ENCODE peak calls at places on chromosomes 1 and 21, in eight cellular contexts. B is GM10248; W is type B pancreatic cell; E is retinal pigment epithelial cell; C is CD4-positive, alpha-beta T cell; D is H1; L is lung; Y is tibial artery. J is an unnamed sample.

GRCh38 chr1:93503163-93503562 is 55.2 kb downstream of the FNBP1L start:
- DNase-seq in B (no peak), W (no peak), E (no peak), C (no peak), D (no peak), L (no peak), Y (no peak), J (no peak)

GRCh38 chr1:248924696-248925532 is 18.9 kb downstream of the PGBD2 start:
- DNase-seq in B (peak), W (no peak), E (peak), C (peak), D (no peak), L (no peak), Y (no peak), J (no peak)

GRCh38 chr1:13807213-13807612 is 107.2 kb downstream of the PRDM2 start:
- DNase-seq in B (peak), W (no peak), E (no peak), C (no peak), D (no peak), L (no peak), Y (peak), J (no peak)

GRCh38 chr1:9520411-9520810 is 18.9 kb upstream of the SLC25A33 start:
- DNase-seq in B (no peak), W (no peak), E (no peak), C (no peak), D (no peak), L (no peak), Y (no peak), J (no peak)

GRCh38 chr1:108627951-108628350 is 32.9 kb downstream of the HENMT1 start:
- DNase-seq in B (no peak), W (no peak), E (no peak), C (no peak), D (no peak), L (no peak), Y (no peak), J (no peak)

GRCh38 chr1:208569181-208569580 is 325.0 kb upstream of the PLXNA2 start:
- DNase-seq in B (no peak), W (no peak), E (no peak), C (no peak), D (no peak), L (no peak), Y (no peak), J (no peak)

GRCh38 chr1:168960595-168960994 is 145.9 kb upstream of the ATP1B1 start:
- DNase-seq in B (no peak), W (no peak), E (no peak), C (no peak), D (no peak), L (no peak), Y (no peak), J (no peak)

GRCh38 chr1:98264727-98265126 is 343.9 kb upstream of the DPYD start:
- DNase-seq in B (no peak), W (no peak), E (no peak), C (no peak), D (no peak), L (no peak), Y (no peak), J (no peak)

GRCh38 chr1:31872658-31873636 is 57.1 kb upstream of the SPOCD1 start:
- DNase-seq in B (no peak), W (no peak), E (no peak), C (no peak), D (no peak), L (no peak), Y (no peak), J (no peak)

GRCh38 chr21:27776925-27777553 is 810.2 kb upstream of the ADAMTS5 start:
- DNase-seq in B (no peak), W (no peak), E (no peak), C (no peak), D (no peak), L (no peak), Y (no peak), J (no peak)

GRCh38 chr1:200706109-200706720 is 32.5 kb upstream of the CAMSAP2 start:
- DNase-seq in B (no peak), W (no peak), E (no peak), C (no peak), D (no peak), L (no peak), Y (no peak), J (peak)

GRCh38 chr1:184152502-184152901 is 101.0 kb downstream of the TSEN15 start:
- DNase-seq in B (no peak), W (no peak), E (no peak), C (no peak), D (no peak), L (no peak), Y (no peak), J (no peak)

GRCh38 chr1:226217273-226217672 is 6.2 kb upstream of the MIXL1 start:
- DNase-seq in B (no peak), W (no peak), E (no peak), C (no peak), D (no peak), L (no peak), Y (no peak), J (no peak)

GRCh38 chr1:164649146-164649545 is 90.2 kb downstream of the PBX1 start:
- DNase-seq in B (no peak), W (no peak), E (no peak), C (no peak), D (no peak), L (no peak), Y (no peak), J (no peak)

GRCh38 chr1:101346419-101346818 is 109.6 kb downstream of the S1PR1 start:
- DNase-seq in B (no peak), W (no peak), E (no peak), C (no peak), D (no peak), L (no peak), Y (no peak), J (no peak)

GRCh38 chr1:96370752-96371151 is 350.8 kb upstream of the PTBP2 start:
- DNase-seq in B (no peak), W (no peak), E (peak), C (no peak), D (no peak), L (no peak), Y (no peak), J (no peak)

GRCh38 chr1:83511327-83511726 is 487.6 kb downstream of the TTLL7 start:
- DNase-seq in B (no peak), W (no peak), E (peak), C (no peak), D (no peak), L (no peak), Y (no peak), J (no peak)
- TF ChIP-seq CTCF in B (no peak), W (no peak), E (no peak), C (no peak), D (no peak), L (no peak), Y (no peak), J (no peak)

DNA sequence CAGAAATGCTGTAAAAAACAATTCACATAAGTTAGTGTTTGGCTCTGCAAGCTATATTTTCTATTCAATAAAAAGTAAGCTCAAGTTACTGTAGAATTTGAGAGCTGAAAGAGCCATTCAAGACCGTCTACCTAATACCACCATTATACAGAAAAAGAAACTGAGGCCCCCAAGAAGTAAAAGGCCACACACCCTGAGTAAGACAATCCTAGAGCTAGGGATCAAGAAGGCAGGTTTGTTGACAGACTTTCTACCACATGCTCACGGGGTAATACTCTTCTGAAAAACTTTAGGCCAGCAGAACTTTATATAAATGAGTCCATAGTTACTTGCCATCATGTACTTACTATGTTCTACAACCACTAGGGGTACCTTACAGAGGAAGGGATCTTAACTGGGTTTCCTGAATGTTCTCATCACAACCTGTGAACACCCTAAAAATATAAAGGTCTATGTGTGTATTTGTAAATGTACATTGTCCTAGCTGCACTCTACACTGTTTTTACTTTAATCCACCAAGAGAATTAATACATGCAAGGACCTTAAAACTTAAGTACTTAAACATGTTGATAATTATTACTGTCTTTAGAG is 2.7 kb downstream of the PSMG1 start:
- DNase-seq in B (no peak), W (no peak), E (no peak), C (no peak), D (no peak), L (no peak), Y (no peak), J (no peak)
- TF ChIP-seq CTCF in B (peak), W (peak), E (peak), C (peak), D (peak), L (no peak), Y (no peak), J (no peak)

GRCh38 chr1:154880651-154881050 is 10.6 kb upstream of the KCNN3 start:
- DNase-seq in B (no peak), W (no peak), E (no peak), C (no peak), D (no peak), L (no peak), Y (no peak), J (no peak)

GRCh38 chr1:154877370-154877974 is 7.4 kb upstream of the KCNN3 start:
- DNase-seq in B (no peak), W (no peak), E (no peak), C (no peak), D (no peak), L (no peak), Y (peak), J (no peak)

GRCh38 chr1:154881820-154882535 is 11.9 kb upstream of the KCNN3 start:
- DNase-seq in B (no peak), W (no peak), E (no peak), C (no peak), D (no peak), L (no peak), Y (no peak), J (no peak)

GRCh38 chr1:154876842-154877369 is 6.8 kb upstream of the KCNN3 start:
- DNase-seq in B (no peak), W (no peak), E (no peak), C (no peak), D (no peak), L (no peak), Y (peak), J (no peak)

GRCh38 chr1:154878371-154879355 is 8.6 kb upstream of the KCNN3 start:
- DNase-seq in B (peak), W (peak), E (no peak), C (peak), D (peak), L (peak), Y (peak), J (peak)
- TF ChIP-seq CTCF in B (peak), W (peak), E (peak), C (peak), D (peak), L (peak), Y (peak), J (peak)

DNA sequence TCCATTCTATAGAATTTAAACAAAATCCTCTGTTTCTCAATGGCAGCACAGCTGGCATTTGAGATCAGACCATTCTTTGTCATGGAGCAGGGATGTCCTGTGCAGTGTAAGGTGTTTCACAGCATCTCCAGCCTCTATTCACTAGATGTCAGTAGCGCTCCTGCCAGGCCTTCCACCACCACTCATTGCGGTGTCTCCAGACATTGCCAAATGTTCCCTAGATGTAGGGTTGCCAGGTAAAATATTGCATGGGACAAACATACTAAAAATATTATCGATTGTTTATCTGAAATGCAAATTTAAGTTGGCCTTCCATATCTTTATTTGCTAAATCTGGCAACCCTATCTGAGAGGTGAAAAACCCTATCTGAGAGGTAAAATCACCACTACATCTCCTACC is 11.7 kb downstream of the ITLN2 start:
- DNase-seq in B (no peak), W (no peak), E (no peak), C (no peak), D (no peak), L (no peak), Y (no peak), J (no peak)
- TF ChIP-seq CTCF in B (no peak), W (peak), E (peak), C (no peak), D (peak), L (no peak), Y (no peak), J (no peak)

DNA sequence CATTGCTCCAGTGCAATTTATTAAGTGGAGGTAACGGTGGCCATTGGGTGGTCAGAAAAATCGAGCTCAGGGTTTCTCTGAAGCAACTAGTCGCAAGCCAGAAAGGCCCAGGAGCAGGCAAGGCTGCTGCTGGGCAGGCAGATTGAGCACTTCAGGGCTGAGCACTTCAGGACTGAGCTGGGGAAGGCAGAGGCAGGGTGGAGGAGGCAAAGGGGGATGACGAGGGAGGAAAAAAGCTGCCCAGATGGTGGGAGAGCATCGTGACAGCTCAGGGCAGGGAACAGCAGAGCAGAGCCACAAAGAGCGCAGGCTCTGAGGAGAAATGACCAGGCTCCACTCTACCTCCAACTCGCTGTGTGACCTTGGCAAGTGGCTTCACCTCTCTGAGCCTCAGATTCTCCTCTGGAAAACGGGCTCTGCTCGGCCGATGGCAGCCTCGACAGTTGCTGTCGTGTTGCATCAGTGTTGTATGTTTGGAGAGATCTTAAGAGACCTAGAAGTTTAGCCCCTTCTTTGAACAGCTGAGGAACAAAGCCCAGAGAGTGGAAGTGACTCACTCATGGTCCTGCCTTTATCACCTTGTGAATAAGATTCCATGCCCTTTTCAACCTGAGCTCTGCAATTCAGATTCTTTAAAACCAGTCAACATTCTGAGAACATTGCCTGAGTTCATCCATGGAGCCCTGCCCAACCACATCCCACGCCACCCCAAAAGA is 141.4 kb downstream of the SYF2 start:
- DNase-seq in B (no peak), W (no peak), E (no peak), C (no peak), D (no peak), L (no peak), Y (no peak), J (no peak)
- TF ChIP-seq CTCF in B (no peak), W (no peak), E (no peak), C (no peak), D (no peak), L (no peak), Y (no peak), J (no peak)

GRCh38 chr21:34822209-34822608 is 153.4 kb downstream of the CLIC6 start:
- DNase-seq in B (no peak), W (no peak), E (no peak), C (no peak), D (no peak), L (no peak), Y (no peak), J (no peak)
- TF ChIP-seq CTCF in B (no peak), W (no peak), E (no peak), C (no peak), D (no peak), L (no peak), Y (no peak), J (no peak)

DNA sequence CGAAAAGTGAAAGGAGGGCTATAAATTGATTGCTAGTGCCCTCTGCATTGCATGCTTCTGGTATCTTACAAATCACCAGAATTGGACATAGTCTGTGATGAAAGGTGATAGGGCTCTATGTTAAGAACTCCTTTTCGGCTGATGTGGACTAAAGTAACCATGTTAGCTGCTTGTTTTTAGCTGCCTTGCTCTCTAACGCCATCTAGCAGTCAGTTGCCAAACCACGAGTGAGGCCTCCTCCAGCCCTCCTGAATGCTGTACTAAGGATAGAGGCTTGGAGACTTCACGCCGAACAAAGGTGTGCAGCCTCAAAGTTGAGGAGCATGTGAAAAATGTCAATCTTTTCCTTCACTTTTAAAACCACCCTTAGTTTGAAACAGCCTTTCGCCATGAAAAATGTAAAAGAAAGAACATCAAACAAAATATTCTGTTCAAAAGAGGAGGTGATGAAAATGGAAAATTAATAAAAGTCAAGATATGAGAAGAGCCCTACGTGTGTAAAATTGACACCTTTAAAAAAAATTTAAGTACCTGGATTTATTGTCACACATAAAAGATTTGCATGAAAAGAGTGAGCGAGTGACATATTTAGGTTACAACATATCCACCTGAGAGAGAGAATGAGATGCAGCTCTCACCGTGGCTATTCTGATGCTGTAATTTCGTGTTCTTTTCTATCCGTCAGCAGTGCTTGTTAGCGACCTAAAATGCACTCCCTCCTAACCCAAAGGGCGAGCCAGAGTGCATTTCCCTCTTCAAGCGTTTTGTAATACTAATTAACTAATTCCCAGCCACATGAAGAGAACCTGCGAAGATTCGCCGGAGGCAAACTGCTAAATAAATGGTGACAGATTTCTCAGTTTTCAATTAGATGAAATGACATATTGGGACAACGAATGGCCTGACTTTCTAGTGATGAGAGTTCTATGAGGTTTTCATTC is 8.0 kb downstream of the LRRC53 start:
- DNase-seq in B (peak), W (no peak), E (no peak), C (peak), D (no peak), L (peak), Y (no peak), J (no peak)
- TF ChIP-seq CTCF in B (peak), W (peak), E (peak), C (peak), D (peak), L (peak), Y (peak), J (peak)

DNA sequence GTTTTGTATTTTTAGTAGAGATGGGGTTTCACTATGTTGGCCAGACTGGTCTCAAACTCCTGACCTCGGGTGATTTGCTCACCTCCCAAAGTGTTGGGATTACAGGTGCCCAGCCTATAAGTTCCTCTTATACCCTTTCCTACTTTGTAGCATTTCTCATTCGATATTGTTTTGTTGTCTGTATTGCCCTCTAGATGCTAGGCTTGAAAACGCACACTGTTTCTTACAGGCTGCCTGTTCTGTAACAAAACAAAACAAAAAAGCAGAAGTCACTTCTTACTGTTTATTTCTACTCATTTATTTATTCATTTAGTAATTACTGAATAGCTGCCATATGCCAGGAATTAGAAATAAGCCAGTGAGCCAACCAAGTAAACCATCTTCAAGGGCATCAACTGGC is 136.9 kb upstream of the BMP8A start:
- DNase-seq in B (no peak), W (no peak), E (no peak), C (no peak), D (no peak), L (no peak), Y (no peak), J (no peak)
- TF ChIP-seq CTCF in B (no peak), W (no peak), E (peak), C (no peak), D (no peak), L (no peak), Y (no peak), J (peak)

GRCh38 chr1:74317663-74318062 is 82.5 kb downstream of the TNNI3K start:
- DNase-seq in B (no peak), W (no peak), E (no peak), C (no peak), D (no peak), L (no peak), Y (no peak), J (no peak)
- TF ChIP-seq CTCF in B (no peak), W (no peak), E (no peak), C (no peak), D (no peak), L (no peak), Y (no peak), J (no peak)

DNA sequence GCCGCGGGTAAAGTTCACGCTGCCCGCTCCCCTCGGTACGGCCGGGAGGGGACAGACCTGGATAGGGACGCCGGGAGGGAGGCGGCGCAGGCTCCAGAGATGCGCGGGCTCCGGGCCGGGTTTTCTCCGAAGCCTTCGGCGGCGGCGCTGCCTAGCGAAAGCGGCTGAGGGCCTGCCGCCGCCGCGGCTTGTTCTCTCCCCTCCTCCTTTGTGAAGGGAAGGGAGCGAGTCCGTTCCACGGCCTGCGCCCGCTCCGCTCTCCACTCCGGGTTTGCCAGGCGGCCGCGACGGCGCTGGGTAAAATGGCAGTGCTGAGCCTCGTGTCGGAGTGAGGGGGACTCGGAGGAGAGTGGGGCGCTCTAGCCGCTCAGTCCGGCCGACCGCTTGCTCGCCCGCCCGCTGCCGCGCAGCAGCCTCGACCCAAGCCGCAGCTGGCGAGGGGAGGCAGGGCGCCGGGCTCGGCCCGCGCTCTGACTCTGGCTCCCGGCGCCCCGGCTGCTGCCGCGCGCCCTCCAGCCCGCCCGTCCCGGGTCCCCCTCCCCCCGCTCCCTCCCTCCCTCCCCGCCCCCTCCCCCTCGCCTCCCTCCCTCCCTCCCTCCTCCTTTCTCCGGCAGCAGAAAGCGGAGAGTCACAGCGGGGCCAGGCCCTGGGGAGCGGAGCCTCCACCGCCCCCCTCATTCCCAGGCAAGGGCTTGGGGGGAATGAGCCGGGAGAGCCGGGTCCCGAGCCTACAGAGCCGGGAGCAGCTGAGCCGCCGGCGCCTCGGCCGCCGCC is at the start of gene ARID1A:
- DNase-seq in B (peak), W (peak), E (peak), C (peak), D (peak), L (peak), Y (peak), J (peak)
- TF ChIP-seq CTCF in B (no peak), W (no peak), E (no peak), C (no peak), D (no peak), L (peak), Y (no peak), J (no peak)

J was measured in D721Med.